ENCODE peak calls at places on chromosome 19, in five cellular contexts. B, M, U, K and J are unnamed samples.

GRCh38 chr19:42076375-42076944 is 494 bp downstream of the ZNF574 start:
- DNase-seq in B (no peak), M (no peak), U (no peak), K (no peak), J (peak)

GRCh38 chr19:53659292-53659691 is 27.5 kb downstream of the DPRX start:
- DNase-seq in B (peak), M (peak), U (peak), K (no peak), J (no peak)

GRCh38 chr19:8973501-8974091 is 36.6 kb downstream of the MUC16 start:
- DNase-seq in B (no peak), M (peak), U (peak), K (no peak), J (peak)

GRCh38 chr19:48724796-48725753 is 5.5 kb upstream of the MAMSTR start:
- DNase-seq in B (peak), M (peak), U (peak), K (peak), J (peak)

GRCh38 chr19:50258918-50259372 is 55.5 kb downstream of the MYH14 start:
- DNase-seq in B (peak), M (peak), U (peak), K (no peak), J (no peak)

GRCh38 chr19:28026636-28027035 is 1186.3 kb downstream of the UQCRFS1 start:
- DNase-seq in B (no peak), M (no peak), U (no peak), K (no peak), J (no peak)

GRCh38 chr19:43675269-43675879 is 5.4 kb upstream of the PLAUR start:
- DNase-seq in B (no peak), M (peak), U (no peak), K (peak), J (peak)

GRCh38 chr19:31220540-31220939 is 128.7 kb downstream of the TSHZ3 start:
- DNase-seq in B (no peak), M (no peak), U (peak), K (no peak), J (no peak)

GRCh38 chr19:46610413-46610775 is 9.3 kb downstream of the CALM3 start:
- DNase-seq in B (peak), M (no peak), U (no peak), K (no peak), J (no peak)

GRCh38 chr19:32223595-32224370 is 121.6 kb upstream of the ZNF507 start:
- DNase-seq in B (peak), M (no peak), U (no peak), K (no peak), J (no peak)

GRCh38 chr19:51691122-51692064 is 1.7 kb upstream of the SPACA6 start:
- DNase-seq in B (peak), M (peak), U (no peak), K (no peak), J (peak)

GRCh38 chr19:13526552-13526951 is 20.3 kb upstream of the CACNA1A start:
- DNase-seq in B (no peak), M (peak), U (peak), K (no peak), J (peak)

GRCh38 chr19:19552811-19553210 is 14.7 kb downstream of the CILP2 start:
- DNase-seq in B (peak), M (peak), U (peak), K (no peak), J (peak)

GRCh38 chr19:12838893-12839656 is 760 bp downstream of the MAST1 start:
- DNase-seq in B (peak), M (no peak), U (no peak), K (no peak), J (no peak)

GRCh38 chr19:34495416-34495815 is 13.9 kb downstream of the WTIP start:
- DNase-seq in B (no peak), M (no peak), U (no peak), K (no peak), J (no peak)

GRCh38 chr19:48858984-48859710 is 9.3 kb downstream of the PLEKHA4 start:
- DNase-seq in B (no peak), M (peak), U (peak), K (no peak), J (no peak)

GRCh38 chr19:33795370-33796163 is 1.1 kb upstream of the KCTD15 start:
- DNase-seq in B (peak), M (peak), U (peak), K (peak), J (peak)

GRCh38 chr19:5903502-5904301 is at the start of gene NDUFA11:
- DNase-seq in B (peak), M (peak), U (peak), K (peak), J (no peak)

GRCh38 chr19:58387338-58388174 is 487 bp downstream of the RPS5 start:
- DNase-seq in B (peak), M (peak), U (no peak), K (no peak), J (no peak)

GRCh38 chr19:42328854-42329253 is 3.4 kb downstream of the MEGF8 start:
- DNase-seq in B (no peak), M (no peak), U (no peak), K (no peak), J (no peak)

GRCh38 chr19:47106819-47107200 is 6.8 kb downstream of the ZC3H4 start:
- DNase-seq in B (no peak), M (peak), U (no peak), K (no peak), J (peak)

GRCh38 chr19:6271721-6272410 is 7.9 kb downstream of the MLLT1 start:
- DNase-seq in B (peak), M (peak), U (peak), K (peak), J (peak)

GRCh38 chr19:4328243-4328990 is 10.2 kb downstream of the STAP2 start:
- DNase-seq in B (peak), M (peak), U (peak), K (peak), J (peak)

GRCh38 chr19:4326837-4327251 is 11.8 kb downstream of the STAP2 start:
- DNase-seq in B (peak), M (no peak), U (peak), K (no peak), J (no peak)

GRCh38 chr19:4326215-4326836 is 12.3 kb downstream of the STAP2 start:
- DNase-seq in B (peak), M (no peak), U (no peak), K (no peak), J (no peak)

GRCh38 chr19:4327877-4328242 is 10.8 kb downstream of the STAP2 start:
- DNase-seq in B (no peak), M (no peak), U (no peak), K (no peak), J (no peak)

DNA sequence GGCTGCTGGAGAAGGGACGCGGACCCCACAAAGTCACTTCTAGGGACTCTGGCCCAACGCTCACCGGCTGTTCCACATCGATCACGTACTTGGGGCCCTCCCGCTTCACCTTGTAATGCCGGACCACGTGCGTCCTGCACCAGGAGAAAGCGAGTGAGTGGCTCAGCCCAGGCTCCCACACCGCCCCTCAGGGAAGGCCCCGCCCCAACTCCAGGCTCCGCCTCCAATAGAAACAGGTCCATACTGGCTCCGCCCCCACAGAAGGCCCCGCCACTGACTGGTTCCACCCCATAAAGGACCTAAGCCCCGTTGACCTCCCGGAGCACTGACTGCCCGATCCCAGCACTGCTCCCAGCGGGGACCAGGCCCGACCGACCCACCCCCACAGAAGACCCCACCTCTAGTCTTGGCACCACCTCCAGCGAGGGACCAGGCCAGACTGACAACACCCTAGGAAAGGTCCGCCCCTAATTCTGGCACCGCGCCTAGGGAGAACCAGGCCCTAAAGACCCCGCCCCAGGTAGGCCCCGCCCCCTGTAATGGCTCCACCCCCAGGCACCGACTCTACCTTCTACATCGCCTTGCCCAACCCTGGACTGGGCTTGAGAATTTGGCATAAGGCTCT is 11.3 kb downstream of the STAP2 start:
- DNase-seq in B (peak), M (peak), U (peak), K (peak), J (peak)
- H2AFZ ChIP-seq in B (peak), M (peak), U (peak), K (peak), J (no peak)

GRCh38 chr19:11261902-11262839 is at the start of gene DOCK6:
- DNase-seq in B (peak), M (peak), U (peak), K (no peak), J (no peak)

GRCh38 chr19:11261431-11261901 is 858 bp downstream of the DOCK6 start:
- DNase-seq in B (peak), M (no peak), U (no peak), K (no peak), J (no peak)

GRCh38 chr19:11263726-11264125 is 1.4 kb upstream of the DOCK6 start:
- DNase-seq in B (no peak), M (no peak), U (no peak), K (no peak), J (no peak)

GRCh38 chr19:11257827-11258380 is 4.4 kb downstream of the DOCK6 start:
- DNase-seq in B (no peak), M (peak), U (no peak), K (no peak), J (no peak)

DNA sequence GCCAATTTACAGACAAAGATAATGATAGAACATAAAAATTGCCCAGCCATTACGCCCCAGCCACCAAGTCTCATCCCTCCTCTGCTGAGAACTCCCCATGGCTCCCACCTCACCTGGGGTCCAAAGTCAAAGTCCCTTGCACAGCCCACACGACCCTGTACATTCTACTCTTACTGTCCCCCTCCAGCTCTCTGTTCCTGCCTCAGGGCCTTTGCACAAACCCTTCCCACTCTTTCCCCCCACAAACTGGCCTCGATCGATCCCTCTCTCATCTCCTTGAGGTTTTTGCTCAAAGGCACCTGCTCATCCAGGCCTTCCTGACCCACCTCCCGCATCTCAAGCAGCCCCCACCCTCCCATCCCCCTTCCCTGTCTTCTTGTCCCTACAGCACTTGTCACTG is 1.3 kb downstream of the DOCK6 start:
- DNase-seq in B (no peak), M (no peak), U (no peak), K (no peak), J (no peak)
- H3K9ac ChIP-seq in B (no peak), M (no peak), U (no peak), K (no peak), J (no peak)

DNA sequence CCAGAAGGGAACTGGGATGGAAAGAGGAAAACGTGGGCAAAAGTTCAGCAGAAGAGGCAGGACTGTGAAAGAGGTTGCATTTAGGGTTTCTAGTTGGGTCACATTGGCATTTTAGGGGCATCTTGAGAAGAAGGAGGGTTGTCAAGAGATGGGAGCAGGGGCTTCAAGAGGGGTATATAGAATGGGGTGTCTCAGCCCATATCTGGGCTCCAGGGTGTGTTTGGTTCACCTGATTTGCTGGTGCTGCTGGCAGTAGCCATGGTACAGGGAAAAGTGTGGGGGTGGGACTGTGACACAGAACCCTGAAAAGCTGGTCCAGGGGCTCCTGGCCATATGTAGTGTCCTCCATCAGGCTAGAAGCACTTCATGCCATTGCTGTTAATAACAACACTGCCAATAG is 22.5 kb downstream of the MAST3 start:
- DNase-seq in B (no peak), M (no peak), U (no peak), K (no peak), J (no peak)
- H3K4me3 ChIP-seq in B (no peak), M (no peak), U (no peak), K (no peak), J (no peak)

DNA sequence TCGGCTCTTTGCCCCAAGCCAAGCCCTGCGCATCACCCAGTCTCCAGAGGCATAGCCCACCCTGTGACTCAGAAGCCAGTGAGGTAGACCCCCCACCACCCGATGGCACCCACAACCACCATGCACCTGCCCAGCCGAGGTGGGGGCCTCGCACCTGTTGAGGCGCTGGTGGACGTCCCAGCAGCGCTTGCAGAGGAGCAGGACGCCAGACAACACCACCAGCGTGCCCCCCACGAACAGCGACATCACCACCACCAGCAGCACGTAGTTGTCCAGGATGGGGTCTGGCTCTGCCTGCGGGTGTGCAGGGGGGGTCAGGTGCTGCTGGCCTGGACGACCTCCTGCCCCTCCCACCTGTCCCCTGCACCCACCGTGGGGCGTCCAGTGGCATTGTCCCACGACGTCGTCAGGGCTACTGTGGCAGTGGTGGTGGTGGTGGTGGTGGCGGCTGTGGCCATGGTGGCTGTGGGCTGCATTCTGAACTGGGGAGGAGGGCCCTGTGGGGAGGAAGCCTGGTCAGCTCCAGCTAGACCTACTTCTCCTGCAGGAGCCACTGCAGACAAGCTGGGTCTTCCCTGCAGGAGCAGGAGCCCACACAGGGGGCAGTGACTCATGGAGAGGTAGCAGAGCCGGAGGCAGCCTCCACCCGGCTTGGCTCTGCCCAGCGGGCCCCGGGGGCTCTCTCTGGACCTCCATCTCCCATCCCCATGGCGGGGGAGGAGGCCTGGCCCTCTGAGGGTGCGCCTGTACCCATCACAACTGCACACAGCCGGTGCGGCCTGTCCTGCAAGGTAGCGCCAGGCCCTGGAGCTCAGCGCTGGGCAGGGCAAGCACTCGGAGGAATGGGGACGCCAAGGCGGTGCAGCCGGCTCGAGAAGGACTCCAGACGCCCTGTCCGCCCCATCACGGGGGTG is 1.9 kb downstream of the CBARP start:
- DNase-seq in B (peak), M (peak), U (no peak), K (no peak), J (peak)
- H2AFZ ChIP-seq in B (no peak), M (no peak), U (no peak), K (no peak), J (no peak)

GRCh38 chr19:29668746-29669609 is 3.7 kb downstream of the PLEKHF1 start:
- DNase-seq in B (no peak), M (peak), U (peak), K (no peak), J (no peak)
- H3K9ac ChIP-seq in B (no peak), M (no peak), U (peak), K (no peak), J (no peak)

GRCh38 chr19:40576181-40576584 is 490 bp upstream of the SHKBP1 start:
- DNase-seq in B (no peak), M (no peak), U (no peak), K (no peak), J (no peak)
- H3K4me3 ChIP-seq in B (peak), M (peak), U (peak), K (peak), J (peak)

DNA sequence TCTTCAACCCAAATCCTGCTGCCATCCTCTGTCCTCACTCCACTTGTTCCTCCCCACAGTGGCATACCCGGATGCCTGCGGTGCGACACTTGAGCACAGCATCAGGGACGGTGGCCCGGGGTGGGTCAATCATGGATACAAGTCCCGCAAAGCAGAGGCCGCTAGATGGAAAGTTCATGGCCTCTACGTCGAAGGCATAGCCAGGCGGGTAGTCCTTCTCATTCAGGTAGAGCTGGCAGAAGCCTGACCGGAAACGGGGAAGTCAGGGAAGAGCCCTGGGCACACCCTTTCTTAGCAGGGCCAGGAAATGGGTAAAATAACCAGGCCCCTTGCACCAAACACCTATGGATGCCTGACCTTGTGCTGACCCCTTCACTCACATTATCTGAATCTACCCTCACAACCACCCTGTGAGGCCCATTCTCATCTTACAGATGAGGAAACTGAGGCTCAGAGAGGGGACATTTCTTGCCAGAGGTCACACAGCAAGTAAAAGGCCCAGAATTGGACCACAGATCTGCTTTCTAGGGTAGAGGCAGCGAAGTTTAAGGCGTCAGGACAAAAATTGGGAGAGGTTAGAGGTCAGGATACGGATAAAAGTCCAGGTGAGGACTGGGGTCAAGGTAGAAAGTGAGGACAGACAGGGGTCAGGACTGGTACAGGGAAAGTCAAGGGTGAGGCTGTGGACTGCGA is 6.5 kb downstream of the ATP4A start:
- DNase-seq in B (no peak), M (no peak), U (no peak), K (no peak), J (no peak)
- H2AFZ ChIP-seq in B (no peak), M (no peak), U (peak), K (peak), J (no peak)

DNA sequence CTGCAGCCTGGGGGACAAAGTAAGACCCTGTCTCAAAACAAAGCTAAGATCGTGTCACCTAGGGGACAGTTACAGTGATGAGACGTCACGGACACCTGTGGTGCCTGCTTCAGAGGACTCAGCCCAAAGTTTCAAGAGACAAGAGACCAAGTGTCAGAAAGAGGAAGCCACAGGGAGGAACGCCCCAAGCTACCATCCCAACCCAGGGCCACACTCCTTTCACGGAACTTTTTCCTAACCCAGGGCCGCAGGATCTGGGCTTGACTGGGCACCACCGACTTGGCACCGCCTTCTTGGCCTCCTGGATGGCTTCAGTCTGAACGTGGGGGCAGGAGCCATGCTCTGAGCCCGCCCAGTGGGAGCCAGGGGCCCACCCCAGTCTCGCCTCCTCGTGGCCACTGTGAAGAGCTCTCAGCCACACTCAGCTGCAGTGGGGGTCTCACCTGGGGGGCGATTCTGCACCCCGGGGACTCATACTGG is 8.5 kb downstream of the MOB3A start:
- DNase-seq in B (peak), M (no peak), U (no peak), K (no peak), J (no peak)
- H3K9ac ChIP-seq in B (no peak), M (no peak), U (peak), K (no peak), J (no peak)

DNA sequence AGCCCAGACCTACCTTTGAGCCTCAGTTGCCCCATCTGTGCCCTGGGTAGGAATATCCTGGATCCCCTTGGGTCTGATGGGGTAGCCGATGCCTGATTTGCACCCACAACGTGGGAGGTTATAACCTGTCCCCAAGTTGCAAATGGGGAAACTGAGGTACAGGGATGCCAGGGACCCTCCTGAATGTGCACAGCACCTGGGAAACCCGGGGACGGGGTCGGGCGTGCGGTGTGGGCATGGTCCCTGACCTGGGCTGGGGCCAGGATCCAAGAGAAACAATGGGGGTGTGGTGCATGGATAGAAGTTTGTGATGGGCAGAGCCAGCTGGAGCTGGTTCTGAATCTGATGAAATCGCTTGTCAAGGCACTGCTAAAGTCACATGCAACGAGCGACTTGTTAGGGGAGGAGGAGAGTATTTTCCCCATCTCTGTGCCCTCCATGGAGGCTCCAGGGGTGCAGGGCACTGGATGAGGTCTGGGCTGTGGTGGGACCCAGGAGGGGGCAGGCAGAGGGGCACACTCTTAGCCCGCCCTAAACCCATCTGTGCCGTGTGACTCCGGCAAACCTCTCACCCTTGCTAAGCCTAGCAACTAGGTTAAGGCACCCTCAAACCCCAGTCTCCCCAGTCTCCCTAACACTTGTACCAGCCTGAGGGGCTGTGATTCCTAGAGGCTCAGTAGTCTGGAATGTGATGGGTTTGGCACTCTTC is 739 bp downstream of the GDF15 start:
- DNase-seq in B (no peak), M (peak), U (no peak), K (no peak), J (no peak)
- H3K4me3 ChIP-seq in B (peak), M (peak), U (peak), K (peak), J (peak)

GRCh38 chr19:7705387-7706187 is 3.7 kb upstream of the FCER2 start:
- DNase-seq in B (no peak), M (no peak), U (no peak), K (no peak), J (no peak)
- H2AFZ ChIP-seq in B (no peak), M (no peak), U (no peak), K (no peak), J (no peak)